ENCODE peak calls at places on chromosome 10, in eight cellular contexts. L is CD8-positive, alpha-beta memory T cell; H is mammary epithelial cell; U is right lobe of liver; G is transverse colon; V is cardiac muscle cell; T is iPS DF 6.9; A is psoas muscle. B is an unnamed sample.

GRCh38 chr10:43606323-43607198 is at the start of gene ZNF485:
- DNase-seq in L (peak; percentile 38), H (peak; percentile 45), U (peak; percentile 75), G (peak; percentile 69), V (peak; percentile 81), T (peak; percentile 64), A (peak; percentile 78), B (peak; percentile 15)

GRCh38 chr10:29595636-29596225 is 39.0 kb downstream of the SVIL start:
- DNase-seq in L (no peak), H (peak; percentile 44), U (no peak), G (no peak), V (no peak), T (no peak), A (peak; percentile 45), B (no peak)

GRCh38 chr10:96044686-96045085 is 1.3 kb downstream of the CCNJ start:
- DNase-seq in L (no peak), H (peak; percentile 46), U (no peak), G (no peak), V (no peak), T (no peak), A (no peak), B (no peak)

GRCh38 chr10:103473261-103473671 is 5.8 kb downstream of the CALHM3 start:
- DNase-seq in L (no peak), H (no peak), U (no peak), G (no peak), V (no peak), T (no peak), A (no peak), B (no peak)

GRCh38 chr10:24462889-24463552 is 254.1 kb downstream of the KIAA1217 start:
- DNase-seq in L (no peak), H (no peak), U (no peak), G (no peak), V (no peak), T (no peak), A (no peak), B (no peak)

GRCh38 chr10:43453266-43453831 is 16.4 kb downstream of the ZNF487 start:
- DNase-seq in L (no peak), H (no peak), U (no peak), G (no peak), V (no peak), T (no peak), A (no peak), B (no peak)

GRCh38 chr10:110368002-110368401 is 63.3 kb upstream of the SMNDC1 start:
- DNase-seq in L (no peak), H (no peak), U (no peak), G (no peak), V (peak; percentile 71), T (no peak), A (no peak), B (no peak)

GRCh38 chr10:133010095-133010837 is 67.9 kb upstream of the CFAP46 start:
- DNase-seq in L (no peak), H (no peak), U (no peak), G (no peak), V (no peak), T (no peak), A (no peak), B (no peak)

GRCh38 chr10:72086466-72087391 is 1.6 kb downstream of the SPOCK2 start:
- DNase-seq in L (peak; percentile 56), H (no peak), U (no peak), G (peak; percentile 65), V (peak; percentile 43), T (no peak), A (peak; percentile 39), B (no peak)
- H3K4me3 ChIP-seq in L (peak overlapping the region; percentile 88), H (no peak overlapping the region), U (peak overlapping the region; percentile 6), G (peak overlapping the region; percentile 46), V (peak overlapping the region; percentile 35), T (peak overlapping the region; percentile 45), A (peak overlapping the region; percentile 60), B (peak overlapping the region; percentile 63)

GRCh38 chr10:126226988-126227761 is 161.1 kb downstream of the ADAM12 start:
- DNase-seq in L (no peak), H (no peak), U (no peak), G (no peak), V (no peak), T (no peak), A (no peak), B (no peak)
- H3K27ac ChIP-seq in L (no peak overlapping the region), H (no peak overlapping the region), U (no peak overlapping the region), G (no peak overlapping the region), V (no peak overlapping the region), T (no peak overlapping the region), A (no peak overlapping the region), B (no peak overlapping the region)

GRCh38 chr10:11527700-11528255 is 83.7 kb downstream of the USP6NL start:
- DNase-seq in L (no peak), H (peak; percentile 28), U (no peak), G (no peak), V (no peak), T (no peak), A (no peak), B (no peak)

GRCh38 chr10:11527068-11527467 is 84.4 kb downstream of the USP6NL start:
- DNase-seq in L (no peak), H (no peak), U (no peak), G (no peak), V (no peak), T (no peak), A (no peak), B (no peak)

GRCh38 chr10:11529276-11529675 is 82.2 kb downstream of the USP6NL start:
- DNase-seq in L (no peak), H (no peak), U (no peak), G (no peak), V (no peak), T (no peak), A (no peak), B (no peak)

GRCh38 chr10:11530806-11531205 is 80.6 kb downstream of the USP6NL start:
- DNase-seq in L (no peak), H (no peak), U (no peak), G (no peak), V (no peak), T (no peak), A (no peak), B (no peak)

DNA sequence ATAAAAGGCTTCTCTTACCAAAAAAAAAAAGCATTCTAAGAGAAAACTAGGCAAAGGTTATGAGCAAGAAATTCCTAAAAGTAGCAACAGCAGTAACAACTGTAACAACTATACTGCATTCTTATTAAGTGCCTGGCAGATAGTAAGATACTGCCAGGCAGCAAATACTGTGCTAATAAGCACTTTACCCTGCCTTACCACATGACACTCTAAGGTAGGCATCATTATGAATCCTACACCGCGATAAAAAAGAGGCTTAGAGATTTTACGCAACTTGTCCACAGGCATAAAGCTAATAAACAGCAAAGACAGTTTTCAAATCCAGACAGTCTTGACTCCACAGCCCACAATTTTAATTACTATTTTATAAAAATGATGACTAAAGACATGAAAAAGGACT is 83.2 kb downstream of the USP6NL start:
- DNase-seq in L (no peak), H (peak; percentile 61), U (no peak), G (no peak), V (no peak), T (no peak), A (no peak), B (no peak)
- H3K4me1 ChIP-seq in L (peaks cover 14% of the 10 kb centered on the region), H (peaks cover 25% of the 10 kb centered on the region), U (peaks cover 12% of the 10 kb centered on the region), G (peaks cover 10% of the 10 kb centered on the region), V (peaks cover 5% of the 10 kb centered on the region), T (no peaks in the 10 kb centered on the region), A (no peaks in the 10 kb centered on the region), B (peaks cover 20% of the 10 kb centered on the region)

GRCh38 chr10:128150551-128150950 is 24.3 kb upstream of the MKI67 start:
- DNase-seq in L (no peak), H (no peak), U (no peak), G (no peak), V (no peak), T (no peak), A (no peak), B (no peak)
- H3K4me3 ChIP-seq in L (peak overlapping the region; percentile 79), H (peak overlapping the region; percentile 74), U (peak overlapping the region; percentile 42), G (peak overlapping the region; percentile 61), V (peak overlapping the region; percentile 34), T (peak overlapping the region; percentile 45), A (peak overlapping the region; percentile 43), B (peak overlapping the region; percentile 64)

DNA sequence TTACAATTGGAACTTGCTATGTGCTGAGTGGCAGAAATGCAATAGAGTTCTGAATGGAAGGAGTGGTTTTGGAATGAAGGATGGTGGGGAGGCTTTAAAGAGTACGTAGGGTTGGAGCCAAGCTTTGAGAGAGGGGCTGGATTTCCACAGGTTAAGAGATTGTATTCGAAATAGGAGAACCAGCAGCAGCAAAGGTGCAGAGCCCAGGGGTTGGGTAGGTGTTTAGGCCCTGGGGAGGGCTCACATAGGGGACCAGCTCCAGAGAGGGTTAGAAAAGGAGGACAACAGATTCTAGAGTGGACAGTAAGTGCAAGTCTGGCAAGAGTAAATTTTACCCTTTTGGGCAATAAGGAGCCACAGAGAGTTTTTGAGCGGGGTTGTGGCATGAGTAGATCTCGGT is 297.2 kb downstream of the RPS24 start:
- DNase-seq in L (no peak), H (no peak), U (no peak), G (no peak), V (no peak), T (no peak), A (no peak), B (no peak)
- H3K27ac ChIP-seq in L (no peak overlapping the region), H (no peak overlapping the region), U (no peak overlapping the region), G (peak overlapping the region; percentile 73), V (no peak overlapping the region), T (no peak overlapping the region), A (no peak overlapping the region), B (peak overlapping the region; percentile 61)

GRCh38 chr10:74977072-74977471 is 134.4 kb upstream of the SAMD8 start:
- DNase-seq in L (no peak), H (no peak), U (no peak), G (no peak), V (no peak), T (no peak), A (no peak), B (no peak)
- H3K4me1 ChIP-seq in L (peaks cover 16% of the 10 kb centered on the region), H (no peaks in the 10 kb centered on the region), U (peaks cover 8% of the 10 kb centered on the region), G (peaks cover 4% of the 10 kb centered on the region), V (no peaks in the 10 kb centered on the region), T (no peaks in the 10 kb centered on the region), A (peaks cover 9% of the 10 kb centered on the region), B (peaks cover 2% of the 10 kb centered on the region)

GRCh38 chr10:112182808-112183328 is 697 bp downstream of the GPAM start:
- DNase-seq in L (no peak), H (no peak), U (no peak), G (no peak), V (no peak), T (no peak), A (no peak), B (no peak)
- H3K4me3 ChIP-seq in L (peak overlapping the region; percentile 88), H (peak overlapping the region; percentile 92), U (peak overlapping the region; percentile 60), G (peak overlapping the region; percentile 84), V (peak overlapping the region; percentile 93), T (peak overlapping the region; percentile 93), A (peak overlapping the region; percentile 73), B (peak overlapping the region; percentile 92)

GRCh38 chr10:58275261-58275660 is 6.3 kb downstream of the CISD1 start:
- DNase-seq in L (no peak), H (no peak), U (no peak), G (no peak), V (no peak), T (no peak), A (no peak), B (no peak)
- H3K27ac ChIP-seq in L (no peak overlapping the region), H (no peak overlapping the region), U (peak overlapping the region; percentile 6), G (peak overlapping the region; percentile 24), V (no peak overlapping the region), T (no peak overlapping the region), A (peak overlapping the region; percentile 39), B (no peak overlapping the region)

GRCh38 chr10:78434886-78435285 is 401.2 kb downstream of the RPS24 start:
- DNase-seq in L (no peak), H (no peak), U (no peak), G (no peak), V (no peak), T (no peak), A (no peak), B (no peak)
- H3K4me1 ChIP-seq in L (no peaks in the 10 kb centered on the region), H (no peaks in the 10 kb centered on the region), U (no peaks in the 10 kb centered on the region), G (peaks cover 18% of the 10 kb centered on the region), V (peaks cover 23% of the 10 kb centered on the region), T (no peaks in the 10 kb centered on the region), A (peaks cover 5% of the 10 kb centered on the region), B (peaks cover 62% of the 10 kb centered on the region)

B was measured in thoracic aorta.